ENCODE peak calls at places on chromosomes 12 and 14, in nine cellular contexts. G is sigmoid colon, E is HCEC 1CT, T is IMR-90, B is Ammon's horn, C is RKO, H is NCI-H1105, W is pancreas, M is left colon. I is an unnamed sample.

GRCh38 chr12:129819391-129819790 is 84.4 kb downstream of the TMEM132D start:
- DNase-seq in M (no peak), E (no peak), B (no peak), W (no peak), H (no peak), T (no peak), C (peak), G (no peak), I (no peak)

GRCh38 chr14:38042356-38042755 is 165.3 kb upstream of the SSTR1 start:
- DNase-seq in B (no peak), W (no peak), H (no peak), G (no peak), E (peak), C (peak), M (no peak), T (peak), I (peak)

GRCh38 chr12:12518919-12519318 is 43.7 kb downstream of the DUSP16 start:
- DNase-seq in M (no peak), G (no peak), W (no peak), H (no peak), T (peak), C (no peak), B (no peak), E (no peak), I (peak)

GRCh38 chr14:60648934-60649814 is at the start of gene SIX1:
- DNase-seq in C (no peak), B (peak), W (peak), M (no peak), G (no peak), H (peak), T (peak), E (peak), I (peak)

GRCh38 chr14:21072102-21072501 is 2.0 kb downstream of the ARHGEF40 start:
- DNase-seq in W (no peak), B (peak), G (no peak), H (no peak), M (no peak), T (peak), C (peak), E (peak), I (peak)

GRCh38 chr12:105409881-105410471 is 79.5 kb downstream of the C12orf75 start:
- DNase-seq in C (no peak), M (no peak), B (no peak), G (no peak), T (no peak), E (no peak), W (no peak), H (peak), I (peak)

GRCh38 chr14:22772725-22773124 is 6.2 kb downstream of the OXA1L start:
- DNase-seq in C (no peak), G (no peak), E (no peak), T (no peak), H (no peak), W (no peak), M (no peak), B (no peak), I (no peak)

GRCh38 chr14:88248606-88249005 is 74.5 kb downstream of the KCNK10 start:
- DNase-seq in M (no peak), E (no peak), C (no peak), T (no peak), H (no peak), G (no peak), B (no peak), W (no peak), I (no peak)

GRCh38 chr14:33081259-33081658 is 142.6 kb downstream of the NPAS3 start:
- DNase-seq in B (peak), W (no peak), C (no peak), M (no peak), H (no peak), G (no peak), T (no peak), E (no peak), I (no peak)

GRCh38 chr14:93994919-93995682 is 2.0 kb upstream of the CCDC197 start:
- DNase-seq in M (peak), G (peak), C (peak), B (peak), T (peak), W (peak), H (no peak), E (peak), I (no peak)

GRCh38 chr12:62783881-62784280 is 151.1 kb downstream of the PPM1H start:
- DNase-seq in T (no peak), H (no peak), C (peak), W (no peak), B (no peak), M (no peak), G (no peak), E (no peak), I (no peak)

GRCh38 chr12:115574831-115575230 is 702.7 kb downstream of the MED13L start:
- DNase-seq in T (no peak), M (no peak), H (peak), G (no peak), W (no peak), E (no peak), C (no peak), B (no peak), I (no peak)

I was measured in fibroblast of villous mesenchyme.